ENCODE peak calls at places on chromosomes 1 and 21, in four cellular contexts. Q is mammary epithelial cell, S is GM04503, I is NCI-H2171 treated with DMSO at 0.1 percent for 48 hours. T is an unnamed sample.
A peak's percentile ranks its signal among the peaks of the same experiment; 100 is the strongest.

GRCh38 chr21:21828130-21828529 is 829.9 kb downstream of the NCAM2 start:
- DNase-seq in S (no peak), I (no peak), Q (no peak), T (no peak)

GRCh38 chr1:225855503-225856285 is 26.5 kb downstream of the TMEM63A start:
- DNase-seq in S (no peak), I (no peak), Q (no peak), T (no peak)

GRCh38 chr1:205576011-205576410 is 55.8 kb downstream of the ELK4 start:
- DNase-seq in Q (no peak), S (no peak), I (no peak), T (no peak)

GRCh38 chr1:29586991-29587745 is 350.8 kb downstream of the PTPRU start:
- DNase-seq in S (no peak), Q (peak; percentile 89), I (no peak), T (peak; percentile 50)

GRCh38 chr1:49102752-49103151 is 326.1 kb upstream of the BEND5 start:
- DNase-seq in Q (peak; percentile 73), S (peak; percentile 70), I (no peak), T (peak; percentile 83)

GRCh38 chr21:38839683-38840286 is 34.1 kb downstream of the ETS2 start:
- DNase-seq in S (no peak), Q (peak; percentile 97), I (no peak), T (peak; percentile 95)

GRCh38 chr1:228279722-228280105 is 71.9 kb downstream of the OBSCN start:
- DNase-seq in I (no peak), S (no peak), Q (no peak), T (no peak)

GRCh38 chr1:3522564-3523270 is 68.3 kb downstream of the ARHGEF16 start:
- DNase-seq in I (no peak), S (peak; percentile 67), Q (no peak), T (no peak)

GRCh38 chr1:117592155-117592554 is 13.7 kb upstream of the TENT5C start:
- DNase-seq in Q (no peak), S (no peak), I (no peak), T (no peak)

GRCh38 chr21:33931799-33932390 is 16.3 kb upstream of the ATP5PO start:
- DNase-seq in Q (no peak), I (no peak), S (no peak), T (peak; percentile 25)

GRCh38 chr21:34768326-34768725 is 99.5 kb downstream of the CLIC6 start:
- DNase-seq in Q (no peak), I (no peak), S (no peak), T (no peak)

GRCh38 chr1:197783510-197783948 is 8.2 kb upstream of the DENND1B start:
- DNase-seq in I (no peak), Q (peak; percentile 73), S (peak; percentile 56), T (peak; percentile 93)

GRCh38 chr1:232046531-232047283 is 420.1 kb downstream of the DISC1 start:
- DNase-seq in S (no peak), I (no peak), Q (peak; percentile 16), T (no peak)

GRCh38 chr1:15411593-15412487 is 2.2 kb downstream of the EFHD2 start:
- DNase-seq in Q (no peak), S (no peak), I (no peak), T (peak; percentile 58)

GRCh38 chr1:117339866-117340357 is 27.3 kb upstream of the MAN1A2 start:
- DNase-seq in I (no peak), Q (peak; percentile 18), S (peak; percentile 3), T (peak; percentile 53)

GRCh38 chr1:71106658-71107322 is 26.0 kb upstream of the ZRANB2 start:
- DNase-seq in Q (no peak), I (no peak), S (no peak), T (peak; percentile 67)

GRCh38 chr1:100835866-100836842 is 58.5 kb downstream of the EXTL2 start:
- DNase-seq in I (no peak), Q (peak; percentile 88), S (no peak), T (no peak)

GRCh38 chr1:149848340-149848771 is 51.0 kb upstream of the BOLA1 start:
- DNase-seq in I (no peak), S (no peak), Q (no peak), T (peak; percentile 39)